ENCODE peak calls at places on chromosomes 6 and 20, in four cellular contexts. F, E, I and D are unnamed samples.

GRCh38 chr6:3446197-3446596 is 10.7 kb downstream of the SLC22A23 start:
- DNase-seq in F (no peak), E (no peak), I (no peak), D (no peak)

GRCh38 chr6:112475083-112475482 is 128.0 kb downstream of the RFPL4B start:
- DNase-seq in F (peak; percentile 55), E (no peak), I (no peak), D (no peak)

GRCh38 chr6:80269331-80269730 is 162.9 kb downstream of the BCKDHB start:
- DNase-seq in F (no peak), E (no peak), I (no peak), D (peak; percentile 30)

GRCh38 chr6:42099340-42100028 is 42.9 kb downstream of the C6orf132 start:
- DNase-seq in F (peak; percentile 96), E (peak; percentile 59), I (peak; percentile 52), D (no peak)

GRCh38 chr20:43987018-43987417 is 72.4 kb downstream of the TOX2 start:
- DNase-seq in F (no peak), E (no peak), I (no peak), D (no peak)

GRCh38 chr6:146912730-146913680 is 291.2 kb upstream of the STXBP5 start:
- DNase-seq in F (no peak), E (no peak), I (no peak), D (no peak)

GRCh38 chr6:111764238-111765182 is 108.7 kb downstream of the FYN start:
- DNase-seq in F (no peak), E (no peak), I (no peak), D (peak; percentile 56)

GRCh38 chr6:133317704-133318103 is 76.5 kb downstream of the EYA4 start:
- DNase-seq in F (no peak), E (no peak), I (no peak), D (no peak)

GRCh38 chr6:11580686-11581085 is 43.1 kb downstream of the TMEM170B start:
- DNase-seq in F (no peak), E (no peak), I (no peak), D (no peak)

GRCh38 chr6:36244641-36245280 is 25.1 kb upstream of the PNPLA1 start:
- DNase-seq in F (no peak), E (no peak), I (peak; percentile 49), D (peak; percentile 53)

GRCh38 chr6:4071330-4071729 is 7.6 kb downstream of the FAM217A start:
- DNase-seq in F (no peak), E (no peak), I (no peak), D (no peak)

GRCh38 chr6:34513628-34514027 is 42.5 kb downstream of the SPDEF start:
- DNase-seq in F (no peak), E (no peak), I (peak; percentile 55), D (peak; percentile 70)

GRCh38 chr6:40477246-40478126 is 109.7 kb downstream of the LRFN2 start:
- DNase-seq in F (no peak), E (peak; percentile 48), I (no peak), D (peak; percentile 52)

GRCh38 chr20:63268671-63269439 is 3.8 kb upstream of the ARFGAP1 start:
- DNase-seq in F (peak; percentile 54), E (no peak), I (no peak), D (no peak)

GRCh38 chr6:30411515-30412207 is 66.7 kb downstream of the RPP21 start:
- DNase-seq in F (peak; percentile 50), E (peak; percentile 77), I (peak; percentile 30), D (peak; percentile 79)

GRCh38 chr6:116572162-116572561 is 858 bp downstream of the RWDD1 start:
- DNase-seq in F (peak; percentile 23), E (peak; percentile 57), I (peak; percentile 17), D (peak; percentile 30)

GRCh38 chr20:62191781-62192559 is 9.1 kb downstream of the MTG2 start:
- DNase-seq in F (no peak), E (no peak), I (no peak), D (no peak)

GRCh38 chr20:62741191-62741676 is 32.6 kb downstream of the NTSR1 start:
- DNase-seq in F (no peak), E (no peak), I (no peak), D (peak; percentile 78)

GRCh38 chr20:47271216-47271615 is 85.3 kb downstream of the ZMYND8 start:
- DNase-seq in F (no peak), E (no peak), I (no peak), D (no peak)

GRCh38 chr20:31751126-31751525 is 12.0 kb downstream of the TPX2 start:
- DNase-seq in F (no peak), E (no peak), I (no peak), D (no peak)

GRCh38 chr20:4633379-4633778 is 88.3 kb upstream of the PRND start:
- DNase-seq in F (no peak), E (no peak), I (no peak), D (no peak)

GRCh38 chr6:167046861-167047495 is 47.8 kb downstream of the CEP43 start:
- DNase-seq in F (no peak), E (no peak), I (no peak), D (no peak)

DNA sequence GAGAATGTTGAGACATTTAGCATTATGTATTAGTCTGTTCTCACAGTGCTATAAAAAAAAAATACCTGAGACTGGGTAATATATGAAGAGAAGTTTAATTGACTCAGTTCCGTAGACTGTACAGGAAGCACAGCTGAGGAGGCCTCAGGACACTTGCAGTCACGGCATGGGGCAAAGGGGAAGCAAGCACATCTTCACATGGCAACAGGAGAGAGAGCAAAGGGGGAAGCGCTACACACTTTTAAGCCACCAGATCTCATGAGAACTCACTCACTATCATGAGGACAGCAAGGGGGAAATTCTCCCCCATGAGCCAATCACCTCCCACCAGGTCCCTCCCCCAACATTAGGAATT is 26.8 kb upstream of the TFAP2A start:
- DNase-seq in F (no peak), E (no peak), I (no peak), D (no peak)
- H3K4me2 ChIP-seq in F (peak overlapping the region; percentile 59), E (peak overlapping the region; percentile 34), I (no peak overlapping the region), D (no peak overlapping the region)

DNA sequence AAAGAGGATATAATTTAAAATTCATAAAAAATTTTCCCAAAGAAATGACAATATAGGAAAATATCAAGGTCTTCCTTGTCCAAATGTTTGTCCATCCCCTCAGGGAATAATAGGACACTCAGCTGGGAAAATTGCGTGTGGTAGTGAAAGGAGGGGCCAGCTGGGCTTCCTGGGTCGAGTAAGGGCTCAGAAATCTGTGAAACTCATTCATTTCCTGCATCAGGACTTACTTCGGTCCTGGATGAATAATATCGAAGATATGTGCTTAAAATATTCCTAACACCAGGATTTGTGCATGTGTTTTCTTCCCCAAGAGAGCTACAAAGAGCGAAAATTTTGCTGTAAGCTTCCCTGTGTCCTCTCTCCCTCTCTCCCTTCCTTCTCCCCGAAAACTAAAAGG is 118.2 kb upstream of the GJE1 start:
- DNase-seq in F (peak; percentile 78), E (no peak), I (no peak), D (no peak)
- H4K20me1 ChIP-seq in F (no peaks in the 10 kb centered on the region), E (no peaks in the 10 kb centered on the region), I (no peaks in the 10 kb centered on the region), D (no peaks in the 10 kb centered on the region)

GRCh38 chr6:107711412-107711811 is 112.7 kb downstream of the SCML4 start:
- DNase-seq in F (no peak), E (no peak), I (no peak), D (no peak)
- H3K27ac ChIP-seq in F (no peak overlapping the region), E (no peak overlapping the region), I (no peak overlapping the region), D (no peak overlapping the region)

GRCh38 chr6:125924697-125925358 is 31.7 kb upstream of the HINT3 start:
- DNase-seq in F (no peak), E (no peak), I (no peak), D (no peak)
- H3K4me2 ChIP-seq in F (peak overlapping the region; percentile 14), E (no peak overlapping the region), I (no peak overlapping the region), D (no peak overlapping the region)

GRCh38 chr6:38153511-38153910 is 334.0 kb downstream of the ZFAND3 start:
- DNase-seq in F (no peak), E (no peak), I (no peak), D (no peak)
- H4K20me1 ChIP-seq in F (no peaks in the 10 kb centered on the region), E (peaks cover 7% of the 10 kb centered on the region), I (peaks cover 15% of the 10 kb centered on the region), D (peaks cover 49% of the 10 kb centered on the region)

GRCh38 chr6:44254957-44255808 is 2.1 kb downstream of the SLC35B2 start:
- DNase-seq in F (peak; percentile 28), E (no peak), I (no peak), D (no peak)
- H3K27ac ChIP-seq in F (no peak overlapping the region), E (no peak overlapping the region), I (peak overlapping the region; percentile 93), D (peak overlapping the region; percentile 37)

DNA sequence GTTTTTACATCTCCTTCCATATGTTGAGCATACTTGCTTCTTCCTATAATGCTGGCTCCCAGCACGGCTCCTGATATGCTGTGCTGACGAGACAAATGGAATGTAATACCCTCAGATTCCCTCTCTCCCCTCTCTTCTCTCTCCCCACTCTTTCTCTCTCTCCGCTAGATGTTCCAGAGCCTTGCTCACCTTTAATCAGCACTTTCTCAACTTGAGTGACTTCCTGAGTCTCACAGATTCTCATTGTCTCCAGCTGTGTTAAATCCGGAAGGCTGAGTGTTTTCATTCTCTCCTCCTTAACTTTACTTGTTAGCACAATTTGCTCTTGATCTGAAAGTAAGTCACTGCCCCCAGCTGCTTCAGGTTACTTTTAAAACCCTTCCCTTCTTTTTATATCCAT is 22.6 kb downstream of the RCAN2 start:
- DNase-seq in F (no peak), E (no peak), I (no peak), D (peak; percentile 3)
- H3K4me2 ChIP-seq in F (no peak overlapping the region), E (no peak overlapping the region), I (no peak overlapping the region), D (no peak overlapping the region)